ENCODE peak calls at places on chromosomes 12 and 14, in eight cellular contexts. K is HCT116; D is CD8-positive, alpha-beta T cell; I is SK-N-SH; O is ovary; U is BE2C; Z is body of pancreas; H is aorta. S is an unnamed sample. For H3K27me3 and H3K36me3, the result is how much of the 10 kb centered on the place peaks cover.

GRCh38 chr12:55720894-55721444 is 776 bp downstream of the RDH5 start:
- DNase-seq in U (peak), I (peak), K (peak), Z (peak), O (peak), D (no peak), H (peak), S (peak)

GRCh38 chr12:44313188-44313587 is 477.3 kb downstream of the TMEM117 start:
- DNase-seq in D (no peak), Z (no peak), H (no peak), I (no peak), U (no peak), K (no peak), O (no peak), S (no peak)

GRCh38 chr12:31845613-31846321 is 113.4 kb upstream of the RESF1 start:
- DNase-seq in Z (no peak), O (no peak), U (no peak), D (no peak), H (no peak), K (no peak), I (no peak), S (no peak)

GRCh38 chr12:116266220-116266619 is 11.3 kb downstream of the MED13L start:
- DNase-seq in H (no peak), O (no peak), Z (no peak), D (no peak), K (no peak), I (no peak), U (no peak), S (peak)

GRCh38 chr12:41288188-41288811 is 100.2 kb downstream of the PDZRN4 start:
- DNase-seq in D (no peak), I (no peak), O (no peak), U (no peak), H (no peak), K (no peak), Z (no peak), S (no peak)

GRCh38 chr12:125029756-125030358 is 35.4 kb upstream of the AACS start:
- DNase-seq in O (no peak), I (no peak), H (no peak), D (no peak), K (no peak), U (no peak), Z (no peak), S (no peak)

GRCh38 chr14:41873379-41874034 is 266.8 kb downstream of the LRFN5 start:
- DNase-seq in H (no peak), D (no peak), U (no peak), Z (no peak), O (no peak), K (no peak), I (no peak), S (no peak)

GRCh38 chr14:100303179-100303578 is 3.1 kb downstream of the SLC25A29 start:
- DNase-seq in K (no peak), D (no peak), U (peak), O (no peak), H (no peak), Z (peak), I (peak), S (no peak)

GRCh38 chr12:116784238-116784612 is 46.1 kb downstream of the RNFT2 start:
- DNase-seq in H (no peak), U (peak), K (peak), O (no peak), D (no peak), Z (no peak), I (peak), S (peak)

GRCh38 chr14:99756796-99757195 is 36.4 kb upstream of the EML1 start:
- DNase-seq in K (no peak), D (no peak), I (no peak), H (peak), Z (no peak), O (no peak), U (no peak), S (no peak)

GRCh38 chr14:95445676-95446075 is 70.8 kb downstream of the SYNE3 start:
- DNase-seq in O (no peak), I (peak), U (no peak), K (no peak), H (no peak), Z (no peak), D (no peak), S (no peak)

GRCh38 chr12:104930388-104931326 is 27.4 kb downstream of the SLC41A2 start:
- DNase-seq in K (no peak), I (no peak), D (no peak), O (no peak), Z (no peak), U (no peak), H (no peak), S (no peak)

GRCh38 chr14:38948576-38948975 is 154.5 kb downstream of the SEC23A start:
- DNase-seq in D (no peak), K (no peak), I (no peak), O (no peak), U (no peak), Z (no peak), H (no peak), S (no peak)

GRCh38 chr12:24705741-24706358 is 243.1 kb downstream of the BCAT1 start:
- DNase-seq in K (no peak), H (no peak), U (no peak), D (no peak), O (no peak), I (no peak), Z (no peak), S (no peak)

GRCh38 chr14:81402123-81402495 is 2.0 kb upstream of the STON2 start:
- DNase-seq in U (no peak), D (no peak), Z (no peak), O (no peak), K (no peak), H (no peak), I (no peak), S (no peak)

GRCh38 chr12:110590806-110591326 is 7.7 kb upstream of the PPTC7 start:
- DNase-seq in D (no peak), K (no peak), Z (no peak), O (no peak), H (no peak), I (no peak), U (no peak), S (no peak)

GRCh38 chr12:97940629-97941028 is 478.0 kb downstream of the RMST start:
- DNase-seq in K (no peak), O (no peak), D (no peak), Z (no peak), I (no peak), H (no peak), U (no peak), S (no peak)

GRCh38 chr14:60313093-60313492 is 64.1 kb downstream of the PPM1A start:
- DNase-seq in O (no peak), I (no peak), Z (no peak), D (no peak), H (no peak), U (no peak), K (no peak), S (no peak)

GRCh38 chr12:40198601-40199000 is 26.2 kb upstream of the LRRK2 start:
- DNase-seq in D (no peak), U (no peak), Z (no peak), O (no peak), H (no peak), K (no peak), I (no peak), S (no peak)

GRCh38 chr12:52020539-52021336 is 14.0 kb downstream of the TAMALIN start:
- DNase-seq in U (peak), K (no peak), D (peak), Z (peak), I (peak), O (no peak), H (peak), S (peak)

GRCh38 chr14:65164068-65164824 is 61.9 kb upstream of the MAX start:
- DNase-seq in U (peak), K (peak), H (no peak), D (peak), Z (peak), O (no peak), I (peak), S (peak)

GRCh38 chr14:99426265-99426664 is 54.4 kb downstream of the SETD3 start:
- DNase-seq in U (no peak), Z (no peak), K (no peak), H (no peak), I (no peak), D (no peak), O (no peak), S (no peak)

GRCh38 chr12:12226187-12226586 is 40.7 kb downstream of the LRP6 start:
- DNase-seq in D (no peak), I (no peak), K (no peak), Z (no peak), O (no peak), H (no peak), U (no peak), S (no peak)

GRCh38 chr14:91350813-91351507 is 66.7 kb downstream of the CCDC88C start:
- DNase-seq in I (no peak), Z (no peak), H (peak), U (no peak), D (no peak), K (no peak), O (no peak), S (no peak)

GRCh38 chr14:91349481-91350074 is 68.0 kb downstream of the CCDC88C start:
- DNase-seq in O (no peak), I (no peak), K (no peak), U (no peak), H (peak), Z (no peak), D (no peak), S (no peak)

GRCh38 chr14:91348861-91349465 is 68.7 kb downstream of the CCDC88C start:
- DNase-seq in Z (no peak), D (no peak), O (no peak), U (no peak), K (no peak), I (no peak), H (peak), S (no peak)

GRCh38 chr14:91351508-91351853 is 66.1 kb downstream of the CCDC88C start:
- DNase-seq in K (no peak), U (no peak), I (no peak), H (peak), D (no peak), Z (no peak), O (no peak), S (no peak)

DNA sequence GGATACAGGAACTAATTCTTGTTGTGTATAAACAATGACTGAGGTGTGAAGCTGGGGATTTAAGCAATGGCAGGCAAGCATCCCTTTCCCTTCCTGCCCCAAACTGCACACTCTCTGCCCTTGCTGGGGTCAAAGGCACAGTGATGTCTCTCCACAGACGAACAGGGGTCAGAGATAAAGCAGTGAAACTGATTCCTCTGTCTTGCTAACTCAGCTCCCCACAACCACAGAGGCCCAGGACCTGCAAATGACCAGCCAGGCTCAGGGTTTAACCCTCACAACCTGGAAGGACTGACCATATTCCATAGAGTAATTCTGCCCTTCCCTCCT is 67.2 kb downstream of the CCDC88C start:
- DNase-seq in K (no peak), O (no peak), H (no peak), I (no peak), Z (no peak), U (no peak), D (no peak), S (no peak)
- H3K4me3 ChIP-seq in K (no peak), O (no peak), H (no peak), I (no peak), Z (no peak), U (no peak), D (peak), S (no peak)

GRCh38 chr14:28759056-28759657 is 7.4 kb upstream of the FOXG1 start:
- DNase-seq in I (no peak), K (no peak), Z (no peak), H (no peak), O (no peak), D (no peak), U (no peak), S (peak)
- H3K27me3 ChIP-seq in I (half or more), K (under half), Z (under half), H (under half), O (under half), D (under half), U (half or more), S (half or more)

GRCh38 chr12:132740313-132740646 is 21.4 kb downstream of the ANKLE2 start:
- DNase-seq in K (no peak), U (no peak), Z (no peak), H (no peak), O (no peak), D (no peak), I (no peak), S (no peak)
- H3K36me3 ChIP-seq in K (half or more), U (half or more), Z (under half), H (under half), O (under half), D (half or more), I (under half), S (half or more)

GRCh38 chr14:58725226-58725625 is 87.5 kb downstream of the DACT1 start:
- DNase-seq in Z (no peak), O (no peak), H (no peak), U (no peak), K (no peak), I (no peak), D (no peak), S (no peak)
- H3K4me3 ChIP-seq in Z (no peak), O (no peak), H (no peak), U (no peak), K (no peak), I (no peak), D (no peak), S (no peak)

DNA sequence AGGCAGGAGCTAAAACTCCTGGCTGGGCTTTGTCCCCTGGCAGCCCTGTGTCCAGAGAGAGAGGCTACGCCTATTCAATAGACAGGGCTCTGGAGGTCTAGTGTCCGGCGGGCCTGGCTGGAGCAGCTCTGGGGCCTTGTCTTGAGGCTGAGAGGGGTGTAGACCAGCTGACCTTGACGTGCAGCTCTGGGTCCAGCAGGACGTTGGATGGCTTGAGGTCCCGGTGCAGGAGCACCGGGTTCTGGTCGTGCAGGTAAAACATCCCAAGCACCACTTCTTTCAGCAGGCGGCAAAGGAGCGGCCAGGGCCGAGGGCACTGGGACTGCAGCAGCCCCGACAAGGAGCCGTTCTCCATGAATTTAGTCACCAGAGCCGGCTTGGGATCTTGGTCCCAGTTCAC is 948 bp downstream of the RIPK3 start:
- DNase-seq in K (no peak), H (no peak), Z (no peak), O (no peak), D (no peak), U (no peak), I (no peak), S (no peak)
- H3K27me3 ChIP-seq in K (under half), H (under half), Z (under half), O (under half), D (under half), U (half or more), I (half or more), S (half or more)

GRCh38 chr12:57055834-57056233 is 5.9 kb upstream of the MYO1A start:
- DNase-seq in O (no peak), K (no peak), D (no peak), U (no peak), H (no peak), Z (no peak), I (no peak), S (no peak)

GRCh38 chr12:57058454-57058853 is 8.5 kb upstream of the MYO1A start:
- DNase-seq in H (no peak), U (no peak), Z (no peak), D (no peak), I (no peak), K (no peak), O (no peak), S (no peak)

DNA sequence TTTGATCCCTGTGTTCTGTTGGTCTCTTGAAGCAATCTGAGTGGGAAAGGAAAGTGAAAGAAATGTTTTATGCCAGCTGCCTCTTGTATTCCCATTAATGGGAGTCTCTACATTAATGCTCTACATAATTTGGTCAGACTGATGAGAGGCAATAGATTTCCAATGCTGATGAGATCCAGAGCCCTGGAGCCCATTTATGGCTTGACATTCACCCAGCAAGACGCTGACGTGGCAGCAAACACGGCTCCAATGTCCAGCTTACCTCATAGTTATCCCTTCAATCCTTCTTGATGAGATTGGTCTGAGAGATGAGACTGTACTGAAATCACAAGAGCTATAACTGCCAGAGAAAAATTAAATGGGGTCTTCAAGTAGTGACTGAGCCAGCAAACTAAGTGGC is 7.1 kb upstream of the MYO1A start:
- DNase-seq in I (no peak), Z (no peak), O (no peak), H (no peak), D (no peak), K (no peak), U (no peak), S (no peak)
- H3K36me3 ChIP-seq in I (under half), Z (under half), O (under half), H (under half), D (under half), K (under half), U (under half), S (under half)

GRCh38 chr12:30698346-30698745 is 2.7 kb upstream of the IPO8 start:
- DNase-seq in I (no peak), H (no peak), K (no peak), U (no peak), O (no peak), Z (no peak), D (no peak), S (no peak)
- H3K4me3 ChIP-seq in I (no peak), H (no peak), K (no peak), U (no peak), O (no peak), Z (no peak), D (no peak), S (no peak)

GRCh38 chr14:104548802-104549535 is 30.6 kb upstream of the C14orf180 start:
- DNase-seq in I (no peak), O (peak), K (no peak), D (no peak), H (no peak), Z (peak), U (no peak), S (peak)

GRCh38 chr14:104550849-104551728 is 28.5 kb upstream of the C14orf180 start:
- DNase-seq in I (peak), O (peak), Z (peak), U (no peak), D (no peak), H (no peak), K (no peak), S (peak)

GRCh38 chr14:104551851-104552737 is 27.5 kb upstream of the C14orf180 start:
- DNase-seq in U (peak), O (no peak), H (peak), D (no peak), Z (peak), I (peak), K (no peak), S (peak)

GRCh38 chr14:104549536-104550339 is 29.8 kb upstream of the C14orf180 start:
- DNase-seq in D (no peak), U (no peak), K (no peak), I (no peak), O (peak), H (no peak), Z (no peak), S (peak)

GRCh38 chr14:104550340-104550848 is 29.2 kb upstream of the C14orf180 start:
- DNase-seq in O (peak), I (peak), D (no peak), Z (no peak), K (no peak), H (no peak), U (no peak), S (peak)
- H3K27me3 ChIP-seq in O (under half), I (under half), D (under half), Z (under half), K (under half), H (under half), U (under half), S (under half)